ENCODE peak calls at places on chromosomes 2 and 18, in five cellular contexts. R, O, P, M and Q are unnamed samples.

GRCh38 chr2:183825710-183826109 is 701.5 kb downstream of the NUP35 start:
- DNase-seq in O (no peak), R (no peak), M (no peak), P (no peak), Q (no peak)

GRCh38 chr2:218605438-218605837 is 2.3 kb upstream of the PLCD4 start:
- DNase-seq in P (peak), M (no peak), R (peak), O (peak), Q (peak)

GRCh38 chr2:27494284-27494943 is 586 bp downstream of the FNDC4 start:
- DNase-seq in M (no peak), P (peak), R (no peak), O (peak), Q (peak)

GRCh38 chr2:24360963-24361330 is 611 bp upstream of the ITSN2 start:
- DNase-seq in R (no peak), P (no peak), O (no peak), M (no peak), Q (no peak)

GRCh38 chr2:39632871-39633270 is 32.8 kb upstream of the TMEM178A start:
- DNase-seq in M (no peak), R (peak), O (peak), P (peak), Q (peak)

GRCh38 chr2:151523825-151524224 is 114.1 kb downstream of the RIF1 start:
- DNase-seq in O (no peak), M (no peak), P (peak), R (peak), Q (no peak)

GRCh38 chr2:29273704-29274611 is 158.7 kb downstream of the CLIP4 start:
- DNase-seq in R (no peak), M (no peak), P (no peak), O (no peak), Q (no peak)

GRCh38 chr18:26657618-26658581 is 109.5 kb upstream of the KCTD1 start:
- DNase-seq in M (no peak), R (no peak), O (no peak), P (no peak), Q (no peak)

GRCh38 chr2:147464737-147465437 is 379.9 kb upstream of the ACVR2A start:
- DNase-seq in R (no peak), P (no peak), M (no peak), O (no peak), Q (no peak)

GRCh38 chr2:136393515-136393914 is 275.6 kb upstream of the CXCR4 start:
- DNase-seq in O (no peak), P (no peak), R (no peak), M (no peak), Q (no peak)

GRCh38 chr18:46320928-46321855 is 217.0 kb downstream of the HAUS1 start:
- DNase-seq in O (peak), M (no peak), R (peak), P (no peak), Q (peak)

GRCh38 chr2:3536682-3537632 is 17.6 kb upstream of the ADI1 start:
- DNase-seq in M (no peak), O (peak), P (peak), R (peak), Q (no peak)

GRCh38 chr18:58570360-58571064 is 58.4 kb downstream of the ALPK2 start:
- DNase-seq in M (no peak), O (peak), R (no peak), P (no peak), Q (peak)

GRCh38 chr2:64654993-64655666 is 1.4 kb upstream of the SERTAD2 start:
- DNase-seq in M (no peak), R (peak), O (peak), P (peak), Q (peak)

GRCh38 chr18:68221116-68221724 is 493.7 kb downstream of the TMX3 start:
- DNase-seq in M (no peak), R (no peak), P (no peak), O (no peak), Q (no peak)

GRCh38 chr2:216775043-216775453 is 79.7 kb upstream of the IGFBP5 start:
- DNase-seq in O (peak), M (no peak), P (peak), R (peak), Q (peak)

GRCh38 chr2:156110890-156111289 is 221.6 kb downstream of the NR4A2 start:
- DNase-seq in O (no peak), R (no peak), P (no peak), M (no peak), Q (no peak)

GRCh38 chr2:238573065-238573778 is 146.5 kb downstream of the ASB1 start:
- DNase-seq in R (no peak), M (no peak), P (no peak), O (no peak), Q (no peak)

GRCh38 chr2:111657351-111657975 is 226.5 kb downstream of the ANAPC1 start:
- DNase-seq in O (no peak), R (no peak), P (no peak), M (no peak), Q (no peak)

GRCh38 chr2:127064642-127065250 is 42.2 kb downstream of the BIN1 start:
- DNase-seq in R (peak), M (peak), P (peak), O (peak), Q (peak)

GRCh38 chr2:8957593-8957992 is 45.9 kb downstream of the MBOAT2 start:
- DNase-seq in M (no peak), P (no peak), R (no peak), O (no peak), Q (peak)

GRCh38 chr18:76988015-76988826 is 144.4 kb downstream of the MBP start:
- DNase-seq in M (no peak), R (no peak), P (no peak), O (no peak), Q (no peak)

GRCh38 chr18:13280066-13280795 is 61.7 kb downstream of the LDLRAD4 start:
- DNase-seq in R (no peak), P (no peak), M (no peak), O (peak), Q (no peak)

GRCh38 chr2:152613235-152613634 is 104.0 kb downstream of the PRPF40A start:
- DNase-seq in R (no peak), P (no peak), M (no peak), O (no peak), Q (peak)

GRCh38 chr2:228657807-228658402 is 476.4 kb upstream of the SPHKAP start:
- DNase-seq in M (no peak), R (peak), P (peak), O (peak), Q (peak)

GRCh38 chr2:69946351-69947077 is 14.9 kb downstream of the ASPRV1 start:
- DNase-seq in P (peak), M (no peak), R (peak), O (peak), Q (peak)

GRCh38 chr2:72204782-72205545 is 57.3 kb upstream of the CYP26B1 start:
- DNase-seq in P (no peak), O (peak), R (no peak), M (no peak), Q (peak)

GRCh38 chr2:157336137-157336721 is 10.6 kb upstream of the ERMN start:
- DNase-seq in O (peak), M (no peak), R (peak), P (no peak), Q (peak)

GRCh38 chr2:39678170-39678569 is 12.5 kb downstream of the TMEM178A start:
- DNase-seq in P (no peak), O (no peak), M (no peak), R (no peak), Q (no peak)

GRCh38 chr2:109305494-109306187 is 176.6 kb downstream of the SH3RF3 start:
- DNase-seq in R (no peak), P (no peak), O (no peak), M (no peak), Q (no peak)
- TF ChIP-seq CTCF in R (no peak), P (no peak), O (no peak), M (no peak), Q (no peak)

GRCh38 chr2:60964651-60965513 is 52.6 kb upstream of the PEX13 start:
- DNase-seq in O (no peak), R (no peak), M (no peak), P (no peak), Q (no peak)
- TF ChIP-seq CTCF in O (no peak), R (no peak), M (no peak), P (no peak), Q (no peak)

GRCh38 chr2:58110765-58111164 is 64.2 kb downstream of the VRK2 start:
- DNase-seq in O (no peak), M (no peak), R (no peak), P (no peak), Q (no peak)
- TF ChIP-seq CTCF in O (no peak), M (no peak), R (peak), P (no peak), Q (peak)

DNA sequence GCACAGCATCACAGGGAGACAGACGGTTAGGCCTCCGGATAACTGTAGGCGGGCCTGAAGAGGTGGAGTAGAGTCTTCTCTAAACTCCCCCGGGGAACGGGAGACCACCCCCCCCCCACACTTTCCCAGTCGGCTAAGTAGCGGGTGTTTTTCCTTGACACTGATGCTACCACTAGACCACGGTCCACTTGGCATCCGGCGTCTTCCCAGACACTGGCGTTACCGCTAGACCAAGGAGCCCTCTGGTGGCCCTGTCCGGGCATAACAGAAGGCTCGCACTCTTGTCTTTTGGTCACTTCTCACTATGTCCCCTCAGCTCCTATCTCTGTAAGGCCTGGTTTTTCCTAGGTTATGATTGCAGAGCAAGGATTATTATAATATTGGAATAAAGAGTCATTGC is 25.7 kb upstream of the NCL start:
- DNase-seq in O (no peak), R (peak), M (no peak), P (no peak), Q (no peak)
- TF ChIP-seq CTCF in O (peak), R (peak), M (peak), P (peak), Q (peak)

GRCh38 chr2:80070587-80070986 is 234.0 kb downstream of the LRRTM1 start:
- DNase-seq in P (no peak), O (no peak), M (no peak), R (no peak), Q (no peak)
- TF ChIP-seq CTCF in P (no peak), O (no peak), M (no peak), R (no peak), Q (no peak)

DNA sequence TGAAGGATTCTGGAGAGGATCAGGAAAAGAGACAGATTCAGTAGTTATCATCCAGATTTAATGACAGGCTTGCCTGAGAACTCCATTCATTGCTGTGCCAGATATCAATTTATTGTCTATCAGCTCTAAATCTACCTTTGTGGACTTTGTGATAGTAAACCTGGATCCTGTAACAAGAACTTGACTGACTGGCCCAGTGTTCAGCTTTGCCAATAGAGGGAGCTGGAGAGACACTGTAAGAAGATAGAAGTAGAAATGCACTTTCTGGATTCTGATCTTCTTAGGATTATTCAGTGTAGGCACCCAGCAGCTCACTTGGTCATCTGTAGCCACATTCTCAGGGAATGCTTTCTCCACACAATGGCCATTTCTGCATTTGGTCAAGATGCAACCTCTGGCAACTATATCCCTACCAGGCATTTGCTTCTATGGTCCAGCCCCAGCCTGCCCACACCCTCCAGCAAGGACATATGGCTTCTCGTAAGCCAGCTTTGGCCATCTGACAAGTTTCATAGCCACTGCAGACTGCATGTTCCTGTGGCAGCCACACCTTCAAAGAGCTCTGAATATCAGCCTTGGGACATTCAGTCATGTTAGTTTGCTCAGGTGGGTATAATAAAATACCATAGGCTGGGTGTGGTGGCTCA is 6.1 kb upstream of the SERPINB8 start:
- DNase-seq in M (no peak), R (peak), P (peak), O (peak), Q (peak)
- TF ChIP-seq CTCF in M (peak), R (peak), P (peak), O (peak), Q (peak)